ENCODE peak calls at places on chromosomes 11 and 22, in ten cellular contexts. One of them, this sample, is unnamed.

GRCh38 chr11:69397732-69398131 is 83.7 kb upstream of the LINC01488 start:
- DNase-seq in AG09319: no peak
- DNase-seq in foreskin keratinocyte: no peak
- DNase-seq in activated T-cell treated with anti-CD3 and anti-CD28 coated beads, Interleukin-2, amount 50 U/mL, for 72 hours: no peak
- DNase-seq in AG04450: no peak
- DNase-seq in fibroblast of villous mesenchyme: no peak
- DNase-seq in GM12891: no peak
- DNase-seq in psoas muscle: no peak
- DNase-seq in iris pigment epithelial cell: no peak
- DNase-seq in H1: no peak
- DNase-seq in this sample: no peak

GRCh38 chr11:95912902-95913560 is 10.9 kb downstream of the MTMR2 start:
- DNase-seq in foreskin keratinocyte: peak
- DNase-seq in fibroblast of villous mesenchyme: peak
- DNase-seq in activated T-cell treated with anti-CD3 and anti-CD28 coated beads, Interleukin-2, amount 50 U/mL, for 72 hours: no peak
- DNase-seq in AG04450: no peak
- DNase-seq in iris pigment epithelial cell: peak
- DNase-seq in H1: no peak
- DNase-seq in GM12891: no peak
- DNase-seq in psoas muscle: no peak
- DNase-seq in AG09319: no peak
- DNase-seq in this sample: no peak

GRCh38 chr22:39524089-39524752 is 3.9 kb downstream of the ATF4 start:
- DNase-seq in foreskin keratinocyte: no peak
- DNase-seq in activated T-cell treated with anti-CD3 and anti-CD28 coated beads, Interleukin-2, amount 50 U/mL, for 72 hours: peak
- DNase-seq in AG09319: no peak
- DNase-seq in AG04450: no peak
- DNase-seq in GM12891: no peak
- DNase-seq in fibroblast of villous mesenchyme: no peak
- DNase-seq in iris pigment epithelial cell: no peak
- DNase-seq in H1: no peak
- DNase-seq in psoas muscle: no peak
- DNase-seq in this sample: no peak

GRCh38 chr22:40578171-40578570 is 58.3 kb downstream of the MRTFA start:
- DNase-seq in fibroblast of villous mesenchyme: no peak
- DNase-seq in activated T-cell treated with anti-CD3 and anti-CD28 coated beads, Interleukin-2, amount 50 U/mL, for 72 hours: peak
- DNase-seq in iris pigment epithelial cell: no peak
- DNase-seq in AG09319: no peak
- DNase-seq in H1: no peak
- DNase-seq in psoas muscle: no peak
- DNase-seq in GM12891: no peak
- DNase-seq in AG04450: no peak
- DNase-seq in foreskin keratinocyte: no peak
- DNase-seq in this sample: no peak

GRCh38 chr22:19819911-19820879 is 34.5 kb downstream of the GNB1L start:
- DNase-seq in fibroblast of villous mesenchyme: no peak
- DNase-seq in activated T-cell treated with anti-CD3 and anti-CD28 coated beads, Interleukin-2, amount 50 U/mL, for 72 hours: no peak
- DNase-seq in AG09319: no peak
- DNase-seq in GM12891: peak
- DNase-seq in AG04450: no peak
- DNase-seq in iris pigment epithelial cell: no peak
- DNase-seq in foreskin keratinocyte: no peak
- DNase-seq in psoas muscle: no peak
- DNase-seq in H1: peak
- DNase-seq in this sample: no peak

GRCh38 chr22:27105142-27106025 is 448.0 kb downstream of the MIAT start:
- DNase-seq in fibroblast of villous mesenchyme: peak
- DNase-seq in psoas muscle: peak
- DNase-seq in AG04450: no peak
- DNase-seq in iris pigment epithelial cell: peak
- DNase-seq in activated T-cell treated with anti-CD3 and anti-CD28 coated beads, Interleukin-2, amount 50 U/mL, for 72 hours: no peak
- DNase-seq in H1: no peak
- DNase-seq in foreskin keratinocyte: peak
- DNase-seq in AG09319: peak
- DNase-seq in GM12891: no peak
- DNase-seq in this sample: no peak

GRCh38 chr11:4022669-4023068 is 71.9 kb upstream of the RRM1 start:
- DNase-seq in iris pigment epithelial cell: no peak
- DNase-seq in AG04450: no peak
- DNase-seq in H1: no peak
- DNase-seq in foreskin keratinocyte: no peak
- DNase-seq in GM12891: no peak
- DNase-seq in AG09319: no peak
- DNase-seq in fibroblast of villous mesenchyme: no peak
- DNase-seq in psoas muscle: no peak
- DNase-seq in activated T-cell treated with anti-CD3 and anti-CD28 coated beads, Interleukin-2, amount 50 U/mL, for 72 hours: no peak
- DNase-seq in this sample: no peak

GRCh38 chr22:29112102-29112501 is 39.3 kb downstream of the KREMEN1 start:
- DNase-seq in AG09319: no peak
- DNase-seq in foreskin keratinocyte: no peak
- DNase-seq in H1: no peak
- DNase-seq in fibroblast of villous mesenchyme: no peak
- DNase-seq in AG04450: no peak
- DNase-seq in activated T-cell treated with anti-CD3 and anti-CD28 coated beads, Interleukin-2, amount 50 U/mL, for 72 hours: no peak
- DNase-seq in psoas muscle: no peak
- DNase-seq in iris pigment epithelial cell: no peak
- DNase-seq in GM12891: no peak
- DNase-seq in this sample: no peak

GRCh38 chr11:103608566-103608965 is 427.9 kb upstream of the DDI1 start:
- DNase-seq in H1: no peak
- DNase-seq in activated T-cell treated with anti-CD3 and anti-CD28 coated beads, Interleukin-2, amount 50 U/mL, for 72 hours: no peak
- DNase-seq in iris pigment epithelial cell: peak
- DNase-seq in AG09319: no peak
- DNase-seq in GM12891: no peak
- DNase-seq in AG04450: no peak
- DNase-seq in foreskin keratinocyte: peak
- DNase-seq in fibroblast of villous mesenchyme: peak
- DNase-seq in psoas muscle: no peak
- DNase-seq in this sample: no peak

GRCh38 chr11:128574576-128575011 is 12.8 kb downstream of the ETS1 start:
- DNase-seq in AG04450: no peak
- DNase-seq in activated T-cell treated with anti-CD3 and anti-CD28 coated beads, Interleukin-2, amount 50 U/mL, for 72 hours: no peak
- DNase-seq in foreskin keratinocyte: no peak
- DNase-seq in psoas muscle: no peak
- DNase-seq in H1: no peak
- DNase-seq in AG09319: no peak
- DNase-seq in iris pigment epithelial cell: peak
- DNase-seq in fibroblast of villous mesenchyme: peak
- DNase-seq in GM12891: no peak
- DNase-seq in this sample: no peak

GRCh38 chr11:76025068-76025467 is 181.2 kb downstream of the WNT11 start:
- DNase-seq in fibroblast of villous mesenchyme: peak
- DNase-seq in activated T-cell treated with anti-CD3 and anti-CD28 coated beads, Interleukin-2, amount 50 U/mL, for 72 hours: no peak
- DNase-seq in GM12891: no peak
- DNase-seq in AG09319: peak
- DNase-seq in H1: no peak
- DNase-seq in foreskin keratinocyte: no peak
- DNase-seq in AG04450: peak
- DNase-seq in iris pigment epithelial cell: peak
- DNase-seq in psoas muscle: no peak
- DNase-seq in this sample: no peak

GRCh38 chr22:17773606-17774205 is 563 bp downstream of the BID start:
- DNase-seq in activated T-cell treated with anti-CD3 and anti-CD28 coated beads, Interleukin-2, amount 50 U/mL, for 72 hours: peak
- DNase-seq in foreskin keratinocyte: no peak
- DNase-seq in fibroblast of villous mesenchyme: no peak
- DNase-seq in H1: peak
- DNase-seq in iris pigment epithelial cell: peak
- DNase-seq in GM12891: peak
- DNase-seq in AG04450: no peak
- DNase-seq in AG09319: no peak
- DNase-seq in psoas muscle: peak
- DNase-seq in this sample: peak

GRCh38 chr22:19877626-19878339 is 23.1 kb upstream of the GNB1L start:
- DNase-seq in foreskin keratinocyte: no peak
- DNase-seq in psoas muscle: no peak
- DNase-seq in AG09319: no peak
- DNase-seq in iris pigment epithelial cell: peak
- DNase-seq in fibroblast of villous mesenchyme: peak
- DNase-seq in activated T-cell treated with anti-CD3 and anti-CD28 coated beads, Interleukin-2, amount 50 U/mL, for 72 hours: no peak
- DNase-seq in AG04450: no peak
- DNase-seq in GM12891: peak
- DNase-seq in H1: peak
- DNase-seq in this sample: no peak

GRCh38 chr11:103525069-103525468 is 415.8 kb downstream of the DYNC2H1 start:
- DNase-seq in fibroblast of villous mesenchyme: peak
- DNase-seq in AG09319: no peak
- DNase-seq in activated T-cell treated with anti-CD3 and anti-CD28 coated beads, Interleukin-2, amount 50 U/mL, for 72 hours: no peak
- DNase-seq in iris pigment epithelial cell: peak
- DNase-seq in psoas muscle: no peak
- DNase-seq in GM12891: no peak
- DNase-seq in foreskin keratinocyte: peak
- DNase-seq in H1: no peak
- DNase-seq in AG04450: no peak
- DNase-seq in this sample: no peak

GRCh38 chr11:17412488-17413180 is 24.2 kb upstream of the KCNJ11 start:
- DNase-seq in psoas muscle: no peak
- DNase-seq in iris pigment epithelial cell: no peak
- DNase-seq in activated T-cell treated with anti-CD3 and anti-CD28 coated beads, Interleukin-2, amount 50 U/mL, for 72 hours: no peak
- DNase-seq in foreskin keratinocyte: no peak
- DNase-seq in AG09319: no peak
- DNase-seq in GM12891: no peak
- DNase-seq in AG04450: no peak
- DNase-seq in fibroblast of villous mesenchyme: no peak
- DNase-seq in H1: no peak
- DNase-seq in this sample: no peak

GRCh38 chr11:69925366-69926196 is 106.4 kb upstream of the FGF3 start:
- DNase-seq in GM12891: no peak
- DNase-seq in iris pigment epithelial cell: no peak
- DNase-seq in AG04450: no peak
- DNase-seq in fibroblast of villous mesenchyme: no peak
- DNase-seq in psoas muscle: no peak
- DNase-seq in foreskin keratinocyte: no peak
- DNase-seq in activated T-cell treated with anti-CD3 and anti-CD28 coated beads, Interleukin-2, amount 50 U/mL, for 72 hours: no peak
- DNase-seq in AG09319: no peak
- DNase-seq in H1: no peak
- DNase-seq in this sample: no peak

This sample was measured in GM13976.